ENCODE peak calls at places on chromosome 11, in four cellular contexts. R is IMR-90, F is endothelial cell of umbilical vein, Y is K562. C is an unnamed sample.

GRCh38 chr11:17734418-17734911 is at the start of gene KCNC1:
- DNase-seq in F (peak), Y (peak), R (peak), C (no peak)

GRCh38 chr11:18393581-18394299 is 623 bp upstream of the LDHA start:
- DNase-seq in Y (no peak), F (no peak), R (no peak), C (no peak)

GRCh38 chr11:111362887-111363411 is 16.1 kb downstream of the POU2AF1 start:
- DNase-seq in F (no peak), R (no peak), Y (no peak), C (no peak)

GRCh38 chr11:126431401-126432064 is 76.0 kb downstream of the ST3GAL4 start:
- DNase-seq in F (peak), R (peak), Y (no peak), C (no peak)

GRCh38 chr11:93491941-93492340 is 51.2 kb downstream of the SMCO4 start:
- DNase-seq in R (no peak), F (no peak), Y (no peak), C (no peak)

GRCh38 chr11:124917115-124917637 is 1.9 kb upstream of the HEPN1 start:
- DNase-seq in F (no peak), Y (no peak), R (peak), C (no peak)

GRCh38 chr11:65440831-65441499 is 18.4 kb downstream of the NEAT1 start:
- DNase-seq in F (peak), Y (no peak), R (peak), C (peak)

GRCh38 chr11:32188785-32189184 is 97.9 kb downstream of the RCN1 start:
- DNase-seq in Y (no peak), F (no peak), R (no peak), C (no peak)

GRCh38 chr11:6927030-6927617 is 898 bp downstream of the ZNF215 start:
- DNase-seq in F (peak), R (no peak), Y (no peak), C (peak)

GRCh38 chr11:22634897-22635629 is 9.4 kb upstream of the FANCF start:
- DNase-seq in F (no peak), R (peak), Y (no peak), C (no peak)

GRCh38 chr11:130892847-130893246 is 23.4 kb downstream of the SNX19 start:
- DNase-seq in R (no peak), F (no peak), Y (no peak), C (no peak)

GRCh38 chr11:66264383-66264782 is 4.1 kb upstream of the RAB1B start:
- DNase-seq in Y (no peak), F (no peak), R (no peak), C (no peak)

GRCh38 chr11:1197886-1198765 is 24.7 kb upstream of the MUC5B start:
- DNase-seq in Y (no peak), R (no peak), F (no peak), C (no peak)

GRCh38 chr11:124172076-124172475 is 11.1 kb upstream of the OR10D3 start:
- DNase-seq in Y (no peak), R (no peak), F (no peak), C (no peak)

GRCh38 chr11:76798656-76799055 is 15.5 kb downstream of the TSKU start:
- DNase-seq in R (no peak), F (no peak), Y (no peak), C (no peak)

GRCh38 chr11:38814670-38815069 is 2216.6 kb upstream of the RAG2 start:
- DNase-seq in Y (no peak), F (no peak), R (peak), C (no peak)

GRCh38 chr11:80724366-80724765 is 1283.5 kb upstream of the TENM4 start:
- DNase-seq in Y (no peak), R (no peak), F (no peak), C (no peak)

GRCh38 chr11:118401151-118401879 is at the start of gene ATP5MG:
- DNase-seq in F (peak), R (peak), Y (peak), C (peak)

GRCh38 chr11:122145715-122146274 is 29.8 kb upstream of the BLID start:
- DNase-seq in F (no peak), Y (no peak), R (no peak), C (no peak)

GRCh38 chr11:64502634-64503033 is 88.4 kb upstream of the SLC22A12 start:
- DNase-seq in Y (no peak), F (no peak), R (no peak), C (no peak)

GRCh38 chr11:9071694-9072093 is 19.7 kb downstream of the SCUBE2 start:
- DNase-seq in R (no peak), F (no peak), Y (no peak), C (no peak)

GRCh38 chr11:9073826-9074225 is 17.6 kb downstream of the SCUBE2 start:
- DNase-seq in R (no peak), Y (no peak), F (no peak), C (no peak)

GRCh38 chr11:9074338-9075029 is 16.9 kb downstream of the SCUBE2 start:
- DNase-seq in F (no peak), Y (no peak), R (no peak), C (no peak)

GRCh38 chr11:9070740-9071476 is 20.5 kb downstream of the SCUBE2 start:
- DNase-seq in F (no peak), Y (no peak), R (no peak), C (no peak)

GRCh38 chr11:9072790-9073189 is 18.6 kb downstream of the SCUBE2 start:
- DNase-seq in R (no peak), F (no peak), Y (no peak), C (no peak)
- TF ChIP-seq FOS in R (no peak), F (no peak), Y (no peak), C (no peak)

GRCh38 chr11:69587454-69588081 is 53.4 kb upstream of the CCND1 start:
- DNase-seq in R (peak), F (peak), Y (no peak), C (no peak)
- TF ChIP-seq FOS in R (peak), F (peak), Y (no peak), C (no peak)

GRCh38 chr11:128470081-128470480 is 117.3 kb downstream of the ETS1 start:
- DNase-seq in R (no peak), Y (no peak), F (no peak), C (no peak)
- TF ChIP-seq FOS in R (no peak), Y (no peak), F (no peak), C (no peak)

DNA sequence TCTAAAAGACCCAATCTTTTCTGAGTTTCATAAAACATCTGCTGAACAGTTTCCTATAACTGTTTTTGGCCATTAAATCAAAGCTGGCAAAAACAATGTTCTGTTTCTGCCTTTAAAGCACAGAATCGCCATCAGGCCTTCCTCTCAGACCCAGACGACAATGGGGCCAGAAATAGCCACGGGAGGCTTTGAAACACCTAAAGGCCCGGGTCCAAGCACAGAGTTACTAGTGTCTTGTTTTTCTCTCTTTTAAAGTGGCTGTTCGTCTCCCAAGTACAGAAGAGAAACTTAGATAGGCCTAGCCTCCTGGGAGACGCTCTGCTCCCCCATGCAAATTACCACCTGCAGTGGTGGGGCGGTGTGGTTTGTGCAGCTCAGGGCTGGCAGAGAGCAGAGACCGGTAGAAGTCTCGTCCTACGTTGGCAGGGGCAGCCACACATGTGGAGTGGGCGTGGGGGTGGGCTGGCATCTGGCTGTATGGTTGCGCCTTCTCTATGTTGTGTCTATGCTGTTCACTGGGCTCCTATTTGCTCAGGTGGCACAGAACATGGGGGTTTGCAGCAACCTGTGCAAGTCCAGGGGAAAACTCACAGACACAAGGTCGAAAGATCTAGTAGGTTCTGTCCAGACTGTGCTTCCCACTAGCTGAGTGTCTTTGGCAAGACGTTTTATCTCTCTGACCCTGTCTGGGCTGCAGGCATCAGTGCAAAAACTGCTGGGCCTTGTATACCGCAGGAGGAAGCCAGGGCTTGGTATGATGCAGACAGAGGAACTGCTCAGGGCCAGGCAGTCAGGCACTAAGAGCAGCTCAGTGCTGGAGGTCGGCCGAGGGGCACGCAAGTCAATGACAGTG is 23.6 kb upstream of the ETS1 start:
- DNase-seq in R (no peak), F (peak), Y (no peak), C (peak)
- TF ChIP-seq FOS in R (no peak), F (no peak), Y (no peak), C (no peak)

DNA sequence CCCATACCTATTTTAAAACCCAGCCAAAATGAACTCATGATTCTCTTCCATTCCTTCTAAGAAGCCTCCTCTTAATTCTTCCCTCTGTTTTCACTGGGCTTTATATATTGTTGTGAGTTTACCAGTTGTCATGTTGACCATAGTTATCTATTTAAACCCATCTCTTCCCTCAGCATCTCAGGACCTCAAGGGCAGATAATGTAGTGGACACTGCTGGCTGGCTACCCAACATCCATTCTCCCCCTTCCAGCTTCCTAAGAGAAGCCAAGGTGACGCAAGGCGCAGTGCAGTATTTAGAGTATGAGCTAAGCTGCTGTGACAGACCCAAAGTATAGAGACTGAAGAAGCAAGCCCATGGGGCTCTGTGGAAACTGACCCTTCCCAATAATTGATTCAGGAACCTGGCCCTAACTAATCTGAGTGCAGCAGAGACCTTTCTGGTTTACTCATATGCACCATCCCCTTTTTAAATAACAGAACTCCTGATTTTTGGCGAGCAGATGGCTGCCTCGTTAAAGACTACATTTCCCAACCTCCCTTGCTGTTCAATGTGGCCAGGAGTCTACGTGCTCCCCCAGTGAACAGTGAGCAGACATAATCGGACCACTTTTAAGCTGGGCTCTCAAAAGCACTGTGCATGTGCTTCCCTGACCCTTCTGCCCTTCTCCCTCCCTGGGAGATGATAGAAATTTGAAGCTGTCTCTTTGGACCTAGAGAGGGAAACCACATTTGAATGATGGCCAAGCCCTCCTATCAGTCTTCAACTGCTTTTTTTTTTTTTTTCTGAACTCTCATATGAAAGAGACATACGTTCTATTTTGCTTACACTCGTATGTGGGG is 28.1 kb upstream of the CREB3L1 start:
- DNase-seq in Y (peak), R (peak), F (no peak), C (no peak)
- TF ChIP-seq FOS in Y (no peak), R (no peak), F (no peak), C (no peak)

GRCh38 chr11:10858505-10859360 is 880 bp upstream of the ZBED5 start:
- DNase-seq in R (peak), Y (peak), F (peak), C (peak)
- TF ChIP-seq FOS in R (no peak), Y (no peak), F (no peak), C (no peak)

DNA sequence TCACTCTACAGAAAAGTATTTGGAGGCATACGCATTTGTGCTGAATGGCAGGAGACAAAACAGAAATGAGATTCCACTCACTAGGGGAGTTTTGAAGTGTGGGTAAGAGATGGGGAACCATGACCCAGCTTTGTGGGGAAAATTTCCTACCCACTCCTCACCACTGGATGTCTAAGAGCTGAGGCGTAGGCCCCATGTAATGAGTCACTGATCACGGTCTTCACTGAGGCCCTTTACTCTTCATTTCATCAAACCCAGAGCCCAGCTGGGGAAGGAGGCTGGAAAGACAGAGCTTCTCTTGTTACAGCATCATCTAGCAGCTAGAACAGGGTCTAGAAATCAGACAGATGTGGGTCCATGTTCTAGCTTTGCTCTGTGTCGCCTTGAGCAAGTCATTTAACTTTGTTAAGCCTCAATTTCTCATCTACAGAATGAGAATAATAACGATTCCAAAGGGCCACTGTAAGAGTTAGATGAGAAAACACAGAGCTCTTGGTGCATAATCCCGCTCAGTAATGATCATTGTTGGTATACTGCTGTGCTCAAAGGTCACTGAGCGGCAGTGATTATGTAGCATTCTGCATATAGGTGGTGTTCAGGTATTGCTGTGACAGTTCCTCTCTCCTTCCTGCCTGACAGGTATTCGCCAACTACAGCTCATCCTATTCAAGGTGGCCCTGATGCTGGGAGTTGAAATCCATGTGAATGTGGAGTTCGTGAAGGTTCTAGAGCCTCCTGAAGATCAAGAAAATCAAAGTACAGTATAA is 97.2 kb downstream of the MICAL2 start:
- DNase-seq in Y (no peak), R (peak), F (no peak), C (no peak)
- TF ChIP-seq FOS in Y (no peak), R (peak), F (peak), C (no peak)